ENCODE peak calls at places on chromosome 7, in six cellular contexts. U is mammary epithelial cell, P is HCT116, X is colonic mucosa, N is SK-N-SH, K is PC-3. S is an unnamed sample.

GRCh38 chr7:4144801-4145470 is 537.2 kb upstream of the FOXK1 start:
- DNase-seq in U (no peak), P (no peak), X (peak; percentile 29), N (peak; percentile 97), K (no peak), S (peak; percentile 57)

GRCh38 chr7:113331155-113331898 is 213.0 kb upstream of the SMIM30 start:
- DNase-seq in U (no peak), P (no peak), X (no peak), N (no peak), K (no peak), S (peak; percentile 26)

GRCh38 chr7:123372368-123372767 is 162.0 kb downstream of the IQUB start:
- DNase-seq in U (no peak), P (no peak), X (no peak), N (no peak), K (no peak), S (no peak)

GRCh38 chr7:112462236-112462635 is 12.0 kb downstream of the IFRD1 start:
- DNase-seq in U (peak; percentile 93), P (no peak), X (peak; percentile 50), N (no peak), K (peak; percentile 49), S (no peak)

GRCh38 chr7:51899611-51900010 is 583.0 kb upstream of the COBL start:
- DNase-seq in U (no peak), P (no peak), X (no peak), N (no peak), K (no peak), S (no peak)

GRCh38 chr7:27173412-27174076 is 576 bp downstream of the HOXA10 start:
- DNase-seq in U (no peak), P (no peak), X (no peak), N (peak; percentile 54), K (no peak), S (no peak)

GRCh38 chr7:155798673-155799439 is 13.4 kb downstream of the SHH start:
- DNase-seq in U (no peak), P (no peak), X (no peak), N (peak; percentile 40), K (no peak), S (no peak)

GRCh38 chr7:54541941-54542618 is at the start of gene VSTM2A:
- DNase-seq in U (peak; percentile 4), P (no peak), X (no peak), N (peak; percentile 87), K (no peak), S (peak; percentile 72)

GRCh38 chr7:39212881-39213280 is 235.2 kb downstream of the POU6F2 start:
- DNase-seq in U (no peak), P (no peak), X (no peak), N (no peak), K (no peak), S (no peak)

GRCh38 chr7:88309845-88310244 is 3.2 kb upstream of the STEAP4 start:
- DNase-seq in U (no peak), P (no peak), X (no peak), N (no peak), K (peak; percentile 60), S (no peak)

GRCh38 chr7:37921340-37921805 is 933 bp downstream of the EPDR1 start:
- DNase-seq in U (no peak), P (no peak), X (peak; percentile 38), N (peak; percentile 80), K (peak; percentile 48), S (peak; percentile 18)

GRCh38 chr7:32535303-32535702 is 40.0 kb downstream of the AVL9 start:
- DNase-seq in U (no peak), P (no peak), X (no peak), N (no peak), K (no peak), S (no peak)

GRCh38 chr7:30887464-30887872 is 24.2 kb upstream of the AQP1 start:
- DNase-seq in U (no peak), P (no peak), X (no peak), N (no peak), K (no peak), S (no peak)

GRCh38 chr7:39702133-39702532 is 78.8 kb downstream of the RALA start:
- DNase-seq in U (no peak), P (no peak), X (no peak), N (no peak), K (peak; percentile 7), S (no peak)

GRCh38 chr7:84191842-84192241 is 2.7 kb downstream of the SEMA3A start:
- DNase-seq in U (no peak), P (no peak), X (no peak), N (no peak), K (peak; percentile 38), S (no peak)

GRCh38 chr7:115980175-115980574 is 50.4 kb downstream of the TFEC start:
- DNase-seq in U (no peak), P (no peak), X (no peak), N (no peak), K (no peak), S (no peak)

GRCh38 chr7:7176421-7177043 is 5.8 kb upstream of the C1GALT1 start:
- DNase-seq in U (peak; percentile 87), P (peak; percentile 76), X (no peak), N (no peak), K (peak; percentile 84), S (peak; percentile 45)

GRCh38 chr7:44796034-44796503 is 412 bp upstream of the PPIA start:
- DNase-seq in U (peak; percentile 63), P (peak; percentile 16), X (no peak), N (no peak), K (peak; percentile 54), S (no peak)

GRCh38 chr7:2210551-2211258 is 22.0 kb downstream of the MAD1L1 start:
- DNase-seq in U (no peak), P (no peak), X (no peak), N (no peak), K (no peak), S (no peak)
- H3K9ac ChIP-seq in U (no peak overlapping the region), P (no peak overlapping the region), X (no peak overlapping the region), N (no peak overlapping the region), K (no peak overlapping the region), S (no peak overlapping the region)

DNA sequence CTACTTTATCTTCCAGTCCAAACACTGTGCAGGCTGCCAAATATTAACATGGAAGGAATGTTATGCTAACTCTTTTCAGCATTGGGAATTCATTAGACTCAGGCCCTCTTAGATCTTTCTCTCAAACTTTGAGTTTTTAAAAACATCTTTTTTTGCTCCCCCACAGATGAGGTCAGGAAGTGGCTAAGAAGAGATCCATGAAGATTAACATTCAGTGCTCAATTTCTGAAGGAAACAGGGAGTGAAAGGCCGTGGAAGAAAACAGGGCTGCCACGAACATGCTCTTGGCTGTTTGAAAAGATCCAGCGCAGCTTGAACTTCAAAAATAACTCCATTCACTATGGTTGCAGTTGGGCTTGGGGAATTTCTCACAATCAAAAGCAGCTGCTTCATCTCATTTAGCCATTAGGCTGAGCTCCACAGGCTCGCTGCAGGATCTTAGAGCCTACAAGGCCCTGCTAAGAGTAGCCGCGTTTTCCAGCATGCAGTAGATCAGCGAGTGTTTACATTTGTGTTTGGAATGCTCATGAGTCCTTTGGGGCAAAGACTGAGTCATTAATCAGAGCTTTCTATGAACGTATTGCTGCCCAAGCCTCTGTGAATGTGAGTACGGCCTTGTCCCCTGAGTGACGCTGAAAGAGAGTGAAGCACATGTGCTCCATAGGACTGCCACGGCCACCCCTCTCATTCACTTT is 41.2 kb upstream of the TNS3 start:
- DNase-seq in U (no peak), P (no peak), X (no peak), N (no peak), K (peak; percentile 25), S (no peak)
- H3K9ac ChIP-seq in U (no peak overlapping the region), P (no peak overlapping the region), X (no peak overlapping the region), N (peak overlapping the region; percentile 64), K (no peak overlapping the region), S (no peak overlapping the region)

GRCh38 chr7:102306916-102307677 is 20.4 kb downstream of the SH2B2 start:
- DNase-seq in U (no peak), P (no peak), X (peak; percentile 80), N (no peak), K (peak; percentile 52), S (no peak)
- H3K9ac ChIP-seq in U (no peak overlapping the region), P (no peak overlapping the region), X (peak overlapping the region; percentile 15), N (no peak overlapping the region), K (peak overlapping the region; percentile 50), S (no peak overlapping the region)

GRCh38 chr7:134478707-134479106 is 19.8 kb upstream of the AKR1B1 start:
- DNase-seq in U (peak; percentile 9), P (no peak), X (no peak), N (no peak), K (peak; percentile 27), S (no peak)
- H3K9ac ChIP-seq in U (no peak overlapping the region), P (no peak overlapping the region), X (no peak overlapping the region), N (no peak overlapping the region), K (no peak overlapping the region), S (no peak overlapping the region)

GRCh38 chr7:69598081-69598486 is at the start of gene AUTS2:
- DNase-seq in U (peak; percentile 3), P (no peak), X (peak; percentile 57), N (peak; percentile 100), K (peak; percentile 4), S (peak; percentile 94)

GRCh38 chr7:69597278-69598076 is 798 bp upstream of the AUTS2 start:
- DNase-seq in U (no peak), P (no peak), X (peak; percentile 22), N (peak; percentile 79), K (no peak), S (peak; percentile 47)

GRCh38 chr7:69599211-69599878 is 1.1 kb downstream of the AUTS2 start:
- DNase-seq in U (no peak), P (no peak), X (no peak), N (peak; percentile 82), K (no peak), S (peak; percentile 48)

GRCh38 chr7:69599879-69600764 is 1.8 kb downstream of the AUTS2 start:
- DNase-seq in U (no peak), P (no peak), X (peak; percentile 17), N (peak; percentile 69), K (no peak), S (peak; percentile 40)

GRCh38 chr7:69598487-69599148 is 343 bp downstream of the AUTS2 start:
- DNase-seq in U (peak; percentile 4), P (no peak), X (peak; percentile 19), N (no peak), K (no peak), S (peak; percentile 49)
- H3K9ac ChIP-seq in U (no peak overlapping the region), P (no peak overlapping the region), X (peak overlapping the region; percentile 14), N (peak overlapping the region; percentile 84), K (no peak overlapping the region), S (peak overlapping the region; percentile 86)

DNA sequence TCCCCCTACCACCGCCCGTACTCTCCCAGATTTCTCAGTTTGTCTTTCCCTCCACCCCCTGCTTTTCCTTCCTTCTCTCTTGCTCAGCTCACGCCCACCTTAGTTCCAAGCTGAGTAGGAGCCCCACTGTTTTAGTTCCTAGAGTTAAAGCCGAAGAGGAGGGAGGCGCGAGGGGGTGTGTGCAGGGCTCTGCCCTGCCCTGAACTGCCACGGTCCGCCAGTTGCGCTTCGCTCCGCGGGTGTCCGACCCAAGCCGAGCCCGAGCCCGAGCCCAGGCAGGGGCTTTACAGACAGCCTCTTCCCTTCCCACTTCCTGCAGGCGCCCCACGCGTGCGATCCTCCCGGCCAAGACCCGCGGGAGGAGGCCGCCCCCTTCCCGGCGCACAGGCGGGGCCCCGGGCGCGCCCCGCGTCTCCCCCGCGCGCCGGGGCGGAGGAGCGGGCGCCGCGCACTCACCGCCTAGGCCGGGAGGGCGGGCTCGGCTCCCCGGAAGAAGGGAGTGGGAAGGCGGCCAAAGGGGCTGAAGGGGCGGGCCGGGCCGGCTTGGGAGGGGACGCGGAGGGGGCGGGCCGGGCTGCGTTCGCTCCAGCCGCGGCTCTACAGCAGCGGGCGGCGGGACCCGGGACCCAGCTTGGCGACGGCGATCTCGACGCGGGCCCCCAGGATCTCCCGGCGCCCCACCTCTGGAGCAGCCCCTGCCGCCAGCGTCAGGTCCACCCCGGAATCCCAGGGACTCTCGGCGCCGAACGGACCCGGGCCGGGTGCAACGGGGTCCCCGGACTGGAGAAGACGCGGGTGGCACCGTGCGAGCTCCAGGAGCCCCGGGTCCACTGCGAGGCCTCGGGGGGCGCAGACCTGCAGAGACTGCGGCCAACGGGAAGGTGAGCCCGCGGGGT is at the start of gene EPHB6:
- DNase-seq in U (peak; percentile 42), P (no peak), X (peak; percentile 85), N (peak; percentile 89), K (peak; percentile 77), S (peak; percentile 67)
- H3K9ac ChIP-seq in U (no peak within 1 kb of the TSS), P (peak within 1 kb of the TSS; percentile 54), X (peak within 1 kb of the TSS; percentile 60), N (peak within 1 kb of the TSS; percentile 60), K (peak within 1 kb of the TSS; percentile 93), S (peak within 1 kb of the TSS; percentile 98)

S was measured in neuronal stem cell.